ENCODE peak calls at places on chromosomes 5 and 9, in seven cellular contexts. T is brain microvascular endothelial cell, A is heart right ventricle, R is fibroblast of lung, S is breast epithelium, B is transverse colon, Y is adrenal gland. W is an unnamed sample.
A peak's percentile ranks its signal among the peaks of the same experiment; 100 is the strongest.

GRCh38 chr5:58200451-58200850 is 259.4 kb downstream of the PLK2 start:
- DNase-seq in Y (no peak), S (no peak), A (no peak), T (no peak), B (no peak), R (no peak), W (no peak)

GRCh38 chr5:132807163-132807838 is 5.8 kb upstream of the SOWAHA start:
- DNase-seq in Y (no peak), T (no peak), B (peak; percentile 92), R (no peak), A (no peak), S (no peak), W (no peak)

GRCh38 chr5:16051246-16051645 is 128.3 kb downstream of the MARCHF11 start:
- DNase-seq in A (no peak), R (peak; percentile 29), T (peak; percentile 14), S (no peak), B (no peak), Y (no peak), W (no peak)

GRCh38 chr9:81361311-81361710 is 328.0 kb downstream of the TLE1 start:
- DNase-seq in Y (no peak), T (no peak), R (no peak), A (no peak), B (no peak), S (no peak), W (no peak)

GRCh38 chr9:3495850-3496249 is 30.0 kb downstream of the RFX3 start:
- DNase-seq in A (no peak), B (no peak), S (no peak), Y (no peak), T (no peak), R (no peak), W (no peak)

GRCh38 chr5:145979270-145980223 is 43.2 kb downstream of the SH3RF2 start:
- DNase-seq in B (peak; percentile 59), S (no peak), A (no peak), T (no peak), R (peak; percentile 29), Y (no peak), W (no peak)

GRCh38 chr5:1568201-1568979 is 44.6 kb upstream of the LPCAT1 start:
- DNase-seq in S (no peak), T (peak; percentile 83), R (peak; percentile 85), B (no peak), Y (no peak), A (peak; percentile 20), W (peak; percentile 72)

GRCh38 chr9:5568868-5569267 is 58.5 kb downstream of the PDCD1LG2 start:
- DNase-seq in B (no peak), A (no peak), S (no peak), T (no peak), Y (no peak), R (no peak), W (no peak)

GRCh38 chr9:36862206-36863145 is 171.6 kb downstream of the PAX5 start:
- DNase-seq in R (peak; percentile 39), A (no peak), B (peak; percentile 46), T (peak; percentile 42), Y (no peak), S (no peak), W (no peak)

GRCh38 chr9:127206666-127207065 is 57.9 kb upstream of the GARNL3 start:
- DNase-seq in S (no peak), B (no peak), R (no peak), T (no peak), A (no peak), Y (no peak), W (no peak)

GRCh38 chr5:78716221-78716620 is 67.6 kb upstream of the LHFPL2 start:
- DNase-seq in R (peak; percentile 76), A (no peak), S (no peak), B (no peak), T (peak; percentile 40), Y (no peak), W (no peak)

GRCh38 chr9:117480729-117481128 is 65.9 kb upstream of the ASTN2 start:
- DNase-seq in S (no peak), Y (no peak), R (no peak), T (no peak), A (no peak), B (no peak), W (no peak)

GRCh38 chr5:52977264-52977897 is 11.8 kb upstream of the ITGA2 start:
- DNase-seq in R (no peak), S (no peak), A (no peak), Y (no peak), T (no peak), B (no peak), W (no peak)

GRCh38 chr9:12723409-12724028 is 30.3 kb downstream of the TYRP1 start:
- DNase-seq in S (no peak), R (no peak), A (no peak), T (no peak), Y (no peak), B (no peak), W (no peak)

DNA sequence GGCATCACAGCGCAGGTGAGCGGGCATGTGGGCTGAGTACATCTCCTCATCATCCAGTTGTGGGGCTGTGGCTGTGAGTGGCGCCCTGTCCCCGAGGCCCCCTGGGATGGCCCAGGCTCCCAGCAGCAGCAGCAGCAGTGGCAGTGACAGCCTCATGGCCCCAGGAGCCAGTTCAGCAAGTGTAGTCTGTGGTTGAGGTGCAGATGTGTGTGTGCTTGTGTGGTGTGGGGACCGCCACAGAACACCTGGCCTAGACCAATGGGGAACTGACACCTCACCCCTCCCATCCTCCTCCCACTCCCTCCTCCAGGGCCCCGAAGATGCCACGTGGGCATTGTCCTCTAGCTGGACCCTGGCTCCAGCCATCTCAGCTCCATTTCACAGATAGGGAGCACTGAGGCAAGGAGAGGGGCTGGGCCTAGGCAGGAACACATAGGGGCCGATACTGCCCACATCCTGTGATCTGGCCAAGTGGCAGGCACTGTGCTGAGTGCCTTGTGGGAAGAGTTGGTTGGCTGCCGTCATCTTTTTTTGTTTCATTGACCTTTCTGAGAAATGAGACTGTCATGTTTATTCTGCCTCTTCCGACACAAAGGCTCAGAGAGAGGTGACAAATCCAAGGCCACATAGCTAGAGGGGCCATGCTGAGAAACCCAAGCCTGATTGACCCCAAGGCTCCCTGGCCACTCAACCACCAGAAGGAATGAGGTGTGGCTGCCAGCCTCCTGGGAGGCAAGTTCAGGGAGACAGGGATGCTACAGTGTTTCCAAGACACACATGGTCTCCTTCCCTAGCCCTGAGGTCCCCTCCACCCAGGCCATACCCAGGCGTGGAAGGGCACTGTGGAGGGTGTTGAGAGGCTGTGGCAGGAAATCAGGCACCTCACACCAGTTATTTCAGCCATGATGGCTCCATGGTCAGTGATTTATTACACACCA is at the start of gene MZB1:
- DNase-seq in S (no peak), A (no peak), Y (no peak), T (no peak), R (no peak), B (peak; percentile 77), W (no peak)
- H3K36me3 ChIP-seq in S (no peaks in the 10 kb centered on the region), A (no peaks in the 10 kb centered on the region), Y (no peaks in the 10 kb centered on the region), T (no peaks in the 10 kb centered on the region), R (no peaks in the 10 kb centered on the region), B (no peaks in the 10 kb centered on the region), W (no peaks in the 10 kb centered on the region)

DNA sequence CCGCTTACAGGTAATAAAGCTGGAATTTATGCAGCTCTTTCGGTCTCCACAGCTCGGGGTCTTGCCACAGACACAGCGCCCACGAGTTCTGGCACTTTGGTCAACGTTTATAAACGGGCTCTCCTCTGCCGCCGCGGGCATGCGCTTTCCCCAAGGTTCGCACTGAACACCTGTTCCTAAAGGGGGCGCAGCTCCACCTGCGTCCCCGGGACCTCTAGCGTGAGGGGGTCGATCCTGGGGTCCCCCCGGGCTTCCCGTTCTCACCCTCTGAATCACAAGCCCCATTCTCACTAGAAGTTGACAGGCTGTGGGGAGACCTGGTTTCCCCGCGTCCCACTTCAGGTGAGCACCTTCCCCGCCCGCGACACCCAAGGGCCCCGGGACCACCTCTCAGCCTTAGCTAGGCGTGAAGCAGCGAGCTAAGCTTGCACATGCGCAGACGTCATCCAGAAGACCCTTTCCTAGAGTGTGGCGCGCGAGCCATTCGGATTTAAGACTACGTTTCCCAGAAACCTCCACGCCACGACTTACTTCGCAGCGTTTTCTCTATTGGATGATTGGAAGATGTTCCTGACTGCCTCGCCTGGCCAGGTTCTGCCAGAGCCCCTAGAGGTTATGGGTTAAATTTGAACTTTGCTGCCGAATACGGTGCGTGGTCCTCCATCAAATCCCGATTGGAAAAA is 21.3 kb upstream of the ZNF782 start:
- DNase-seq in Y (peak; percentile 53), T (peak; percentile 74), B (peak; percentile 74), R (peak; percentile 71), A (peak; percentile 9), S (no peak), W (peak; percentile 83)
- TF ChIP-seq CTCF in Y (no peak), T (peak; percentile 46), B (peak; percentile 16), R (no peak), A (peak; percentile 38), S (no peak), W (peak; percentile 58)

GRCh38 chr5:41508186-41508585 is 2.2 kb downstream of the PLCXD3 start:
- DNase-seq in B (no peak), R (peak; percentile 4), T (no peak), Y (no peak), A (no peak), S (no peak), W (no peak)

GRCh38 chr5:41511241-41511640 is 840 bp upstream of the PLCXD3 start:
- DNase-seq in S (no peak), T (no peak), R (no peak), B (no peak), Y (no peak), A (no peak), W (no peak)

GRCh38 chr5:41508696-41509398 is 1.6 kb downstream of the PLCXD3 start:
- DNase-seq in Y (no peak), T (no peak), B (no peak), R (no peak), A (no peak), S (no peak), W (no peak)

GRCh38 chr5:41509399-41510175 is 814 bp downstream of the PLCXD3 start:
- DNase-seq in A (no peak), T (no peak), S (no peak), B (no peak), R (no peak), Y (peak; percentile 15), W (no peak)

DNA sequence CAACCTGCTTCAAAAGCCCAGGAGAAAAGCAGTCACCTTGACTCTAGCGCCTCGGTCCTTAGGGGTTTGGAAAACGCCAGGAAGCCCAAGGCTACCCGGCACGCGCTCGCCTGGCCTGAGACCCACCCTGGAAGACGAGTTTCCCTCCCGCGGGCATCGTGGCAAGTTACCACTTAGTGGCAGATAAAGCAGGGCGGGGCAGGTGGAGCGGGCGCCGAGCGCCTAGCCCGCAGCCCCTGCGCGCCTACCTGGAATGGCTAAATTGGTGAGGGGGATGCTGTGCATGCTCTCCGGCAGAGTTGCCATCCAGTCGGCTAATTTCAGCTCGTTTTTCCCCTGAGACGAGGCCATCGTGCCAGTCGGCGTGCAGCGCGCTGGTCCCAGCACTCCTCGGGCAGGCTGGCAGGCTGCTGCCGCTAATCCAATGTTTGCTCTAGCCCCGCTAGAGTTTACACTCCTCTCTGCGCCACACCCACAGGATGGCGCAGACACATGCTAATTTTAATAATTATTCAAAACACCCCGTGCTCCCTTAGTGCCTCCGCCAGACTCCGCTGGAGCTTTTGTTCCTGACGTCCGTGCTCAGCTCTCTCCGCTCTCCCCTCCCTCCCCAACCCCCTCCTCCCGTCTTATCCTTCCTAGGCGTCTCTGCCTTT is at the start of gene PLCXD3:
- DNase-seq in A (peak; percentile 45), Y (peak; percentile 29), S (no peak), R (peak; percentile 8), B (no peak), T (no peak), W (peak; percentile 59)
- H3K4me3 ChIP-seq in A (peak within 1 kb of the TSS; percentile 68), Y (no peak within 1 kb of the TSS), S (peak within 1 kb of the TSS; percentile 42), R (peak within 1 kb of the TSS; percentile 46), B (peak within 1 kb of the TSS; percentile 42), T (peak within 1 kb of the TSS; percentile 29), W (no peak within 1 kb of the TSS)

DNA sequence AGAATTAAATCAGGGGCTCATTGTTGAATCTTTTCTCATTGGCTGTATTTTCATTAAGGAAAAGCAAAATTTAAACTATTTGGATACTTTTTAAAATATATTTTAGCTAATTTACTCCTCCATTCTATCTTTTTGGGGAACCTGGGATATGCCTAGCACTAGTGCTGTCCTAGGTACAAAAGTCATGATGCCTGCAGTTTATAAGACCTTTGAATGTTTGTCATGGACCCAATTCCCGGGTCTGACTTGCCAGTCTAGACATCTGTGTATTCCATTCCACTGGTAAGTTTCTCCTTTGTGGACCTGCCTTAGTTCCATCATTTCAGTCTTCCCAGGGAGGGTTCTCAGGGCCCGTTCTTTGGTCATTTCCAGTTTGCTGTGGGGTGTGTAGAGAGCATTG is 63.0 kb downstream of the WWC1 start:
- DNase-seq in R (no peak), B (no peak), S (no peak), Y (no peak), T (no peak), A (no peak), W (no peak)
- H3K36me3 ChIP-seq in R (no peaks in the 10 kb centered on the region), B (no peaks in the 10 kb centered on the region), S (no peaks in the 10 kb centered on the region), Y (no peaks in the 10 kb centered on the region), T (no peaks in the 10 kb centered on the region), A (no peaks in the 10 kb centered on the region), W (peaks cover 2% of the 10 kb centered on the region)

W was measured in RWPE2.